ENCODE peak calls at places on chromosome 4, in five cellular contexts. C is cardiac muscle cell, R is dorsolateral prefrontal cortex, F is MM.1S, U is psoas muscle. X is an unnamed sample.
A peak's percentile ranks its signal among the peaks of the same experiment; 100 is the strongest.

GRCh38 chr4:7166981-7167700 is 25.2 kb upstream of the SORCS2 start:
- DNase-seq in C (no peak), R (no peak), F (no peak), U (peak; percentile 38), X (no peak)

GRCh38 chr4:147831452-147832192 is 99.7 kb downstream of the ARHGAP10 start:
- DNase-seq in C (no peak), R (no peak), F (no peak), U (peak; percentile 52), X (peak; percentile 96)

GRCh38 chr4:150126880-150127236 is 48.6 kb downstream of the DCLK2 start:
- DNase-seq in C (no peak), R (no peak), F (peak; percentile 37), U (no peak), X (peak; percentile 71)

GRCh38 chr4:71204056-71204455 is 134.8 kb upstream of the SLC4A4 start:
- DNase-seq in C (no peak), R (no peak), F (no peak), U (no peak), X (no peak)

GRCh38 chr4:38034986-38035882 is 75.0 kb downstream of the PTTG2 start:
- DNase-seq in C (peak; percentile 78), R (peak; percentile 21), F (peak; percentile 73), U (no peak), X (no peak)

GRCh38 chr4:146654976-146655761 is 16.5 kb downstream of the POU4F2 start:
- DNase-seq in C (peak; percentile 89), R (no peak), F (no peak), U (no peak), X (no peak)

GRCh38 chr4:142379277-142380051 is 466.6 kb downstream of the INPP4B start:
- DNase-seq in C (no peak), R (no peak), F (no peak), U (no peak), X (peak; percentile 92)

GRCh38 chr4:74838746-74839370 is 44.5 kb upstream of the BTC start:
- DNase-seq in C (no peak), R (no peak), F (no peak), U (no peak), X (peak; percentile 74)

GRCh38 chr4:33882246-33882990 is 2361.9 kb downstream of the ARAP2 start:
- DNase-seq in C (no peak), R (no peak), F (no peak), U (no peak), X (peak; percentile 31)

GRCh38 chr4:54556587-54556986 is 101.2 kb upstream of the KIT start:
- DNase-seq in C (no peak), R (no peak), F (no peak), U (no peak), X (no peak)

GRCh38 chr4:150948069-150948468 is 67.0 kb downstream of the LRBA start:
- DNase-seq in C (no peak), R (no peak), F (no peak), U (no peak), X (no peak)

GRCh38 chr4:69096111-69096656 is at the start of gene UGT2B7:
- DNase-seq in C (no peak), R (no peak), F (no peak), U (no peak), X (peak; percentile 65)

DNA sequence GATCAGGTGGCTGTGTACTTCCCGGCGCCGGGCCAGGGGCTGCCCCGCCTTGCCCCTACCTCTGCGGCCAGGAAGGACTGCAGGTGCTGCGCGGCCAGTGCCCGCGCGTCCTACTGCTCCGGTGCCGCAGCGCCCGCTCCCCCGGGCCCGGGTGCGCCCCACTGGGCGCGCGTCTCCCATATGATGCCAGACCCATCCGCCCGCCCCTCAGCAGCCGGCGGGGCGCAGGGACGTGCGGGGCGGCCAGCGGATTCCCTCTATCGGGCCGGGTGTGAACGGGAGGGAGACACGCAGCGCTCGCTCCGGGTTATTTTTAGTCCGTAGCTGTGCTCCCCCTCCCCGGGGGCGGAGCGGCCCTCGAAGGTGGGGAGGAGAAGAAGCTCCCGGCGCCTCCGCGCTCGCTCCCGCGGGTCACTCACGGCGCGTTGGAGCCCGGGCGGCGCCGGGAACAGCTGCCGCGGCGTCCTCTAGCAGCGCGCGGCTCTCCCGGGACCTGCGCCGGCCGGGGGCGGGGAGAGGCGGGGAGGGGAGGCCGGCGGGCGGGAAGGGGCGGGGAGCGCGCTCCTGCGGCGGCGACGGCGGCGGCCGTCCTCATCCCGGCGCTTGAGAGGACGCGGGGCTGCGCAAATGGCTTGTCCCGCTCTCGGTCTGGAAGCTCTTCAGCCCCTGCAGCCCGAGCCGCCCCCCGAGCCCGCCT is 103.6 kb downstream of the UCHL1 start:
- DNase-seq in C (peak; percentile 85), R (peak; percentile 76), F (peak; percentile 65), U (peak; percentile 93), X (peak; percentile 22)
- H3K27ac ChIP-seq in C (no peak overlapping the region), R (peak overlapping the region; percentile 99), F (no peak overlapping the region), U (peak overlapping the region; percentile 90), X (no peak overlapping the region)

GRCh38 chr4:121073672-121074386 is 1.5 kb upstream of the NDNF start:
- DNase-seq in C (no peak), R (no peak), F (peak; percentile 36), U (no peak), X (no peak)
- H3K27me3 ChIP-seq in C (peaks cover 5% of the 10 kb centered on the region), R (peaks cover 16% of the 10 kb centered on the region), F (no peaks in the 10 kb centered on the region), U (no peaks in the 10 kb centered on the region), X (peaks cover 78% of the 10 kb centered on the region)

GRCh38 chr4:86307432-86307831 is 52.4 kb downstream of the MAPK10 start:
- DNase-seq in C (no peak), R (no peak), F (no peak), U (no peak), X (peak; percentile 4)
- H3K27ac ChIP-seq in C (no peak overlapping the region), R (no peak overlapping the region), F (no peak overlapping the region), U (no peak overlapping the region), X (no peak overlapping the region)

GRCh38 chr4:153788419-153789276 is at the start of gene SFRP2:
- DNase-seq in C (peak; percentile 53), R (no peak), F (no peak), U (peak; percentile 51), X (no peak)

GRCh38 chr4:153787156-153787555 is 1.7 kb downstream of the SFRP2 start:
- DNase-seq in C (no peak), R (no peak), F (no peak), U (no peak), X (no peak)

GRCh38 chr4:153784300-153784699 is 4.6 kb downstream of the SFRP2 start:
- DNase-seq in C (no peak), R (no peak), F (no peak), U (no peak), X (no peak)

GRCh38 chr4:153788064-153788418 is 842 bp downstream of the SFRP2 start:
- DNase-seq in C (no peak), R (no peak), F (no peak), U (no peak), X (no peak)

DNA sequence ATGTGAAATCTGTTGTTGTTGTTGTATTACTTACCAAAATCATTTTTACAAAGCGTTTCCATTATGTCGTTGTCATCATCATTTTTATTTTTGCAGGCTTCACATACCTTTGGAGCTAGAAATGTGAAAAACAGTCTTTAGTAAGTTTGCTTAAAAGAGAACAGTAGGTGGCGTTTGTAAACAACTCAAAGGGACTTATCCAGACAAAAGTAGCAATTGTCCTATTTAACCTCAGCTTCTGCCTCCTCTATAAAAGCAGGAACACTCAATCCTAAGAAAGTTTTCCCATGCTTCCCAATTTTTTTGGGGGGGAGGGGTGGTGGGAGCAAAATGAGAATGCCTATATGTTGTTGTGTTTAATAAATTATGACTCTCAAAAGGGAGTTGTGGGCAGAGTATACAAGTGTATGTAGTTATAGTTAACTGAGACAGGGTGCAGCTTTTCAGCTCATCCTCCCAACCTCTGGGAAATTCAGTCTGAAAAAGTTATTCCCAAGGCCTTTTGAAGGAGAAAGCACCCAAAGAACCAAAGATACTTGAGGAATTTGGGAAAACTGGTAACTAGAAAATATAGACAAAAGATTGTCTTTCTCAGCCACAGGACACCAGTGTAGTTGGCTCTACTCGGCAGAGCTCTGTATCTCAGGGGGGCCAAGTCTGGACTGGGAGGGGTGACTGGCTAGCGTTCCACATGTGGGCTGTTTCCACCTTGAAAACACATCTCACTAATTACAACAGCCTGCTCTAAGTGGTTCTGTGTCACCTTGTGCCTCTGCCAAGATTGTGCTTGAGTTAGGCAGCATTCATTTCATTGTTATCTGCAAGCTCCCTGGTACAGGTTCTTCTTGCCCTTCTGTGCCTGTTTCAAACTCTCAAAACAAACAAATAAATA is 2.8 kb downstream of the SFRP2 start:
- DNase-seq in C (peak; percentile 39), R (no peak), F (peak; percentile 39), U (no peak), X (no peak)
- H3K27me3 ChIP-seq in C (peaks cover 48% of the 10 kb centered on the region), R (peaks cover 41% of the 10 kb centered on the region), F (no peaks in the 10 kb centered on the region), U (no peaks in the 10 kb centered on the region), X (peaks cover 90% of the 10 kb centered on the region)

GRCh38 chr4:185713272-185713671 is 98.7 kb downstream of the SORBS2 start:
- DNase-seq in C (no peak), R (no peak), F (no peak), U (no peak), X (no peak)

GRCh38 chr4:185710487-185710995 is 101.5 kb downstream of the SORBS2 start:
- DNase-seq in C (no peak), R (no peak), F (no peak), U (no peak), X (no peak)

GRCh38 chr4:185711764-185712163 is 100.2 kb downstream of the SORBS2 start:
- DNase-seq in C (no peak), R (no peak), F (no peak), U (no peak), X (peak; percentile 76)

GRCh38 chr4:185709802-185710486 is 102.0 kb downstream of the SORBS2 start:
- DNase-seq in C (no peak), R (no peak), F (no peak), U (no peak), X (peak; percentile 58)

DNA sequence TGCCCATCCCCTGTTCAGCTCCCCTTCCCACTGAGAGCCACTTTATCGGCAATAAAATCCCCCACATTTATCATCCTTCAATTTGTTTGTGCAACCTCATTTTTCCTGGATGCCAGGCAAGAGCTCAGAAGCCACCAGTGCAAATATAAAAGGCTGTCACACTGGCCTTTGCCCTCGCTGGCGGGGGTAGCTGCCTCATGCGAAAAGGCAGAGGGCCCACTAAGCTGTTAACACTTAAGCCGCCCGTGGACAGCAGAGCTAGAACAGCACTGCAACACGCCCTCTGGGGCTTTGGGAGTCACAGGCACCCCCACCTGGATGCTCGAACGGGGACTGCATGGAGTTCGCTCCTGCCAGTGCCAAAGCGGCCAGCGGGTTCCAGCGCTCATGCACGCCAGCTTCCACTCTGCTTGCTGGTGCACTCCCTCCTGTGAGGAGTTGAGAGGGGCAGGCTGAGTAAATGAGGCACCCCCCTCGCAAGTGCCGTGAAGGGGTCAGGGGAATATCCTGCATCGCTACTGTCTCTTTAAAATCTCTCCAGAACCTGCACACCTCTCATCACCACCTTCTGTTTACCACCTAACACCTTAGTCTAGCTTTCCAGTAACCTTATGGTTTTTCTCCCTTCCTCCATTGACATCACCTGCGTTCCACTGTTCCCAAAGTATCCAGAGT is 99.5 kb downstream of the SORBS2 start:
- DNase-seq in C (no peak), R (no peak), F (no peak), U (no peak), X (no peak)
- H3K27ac ChIP-seq in C (peak overlapping the region; percentile 43), R (no peak overlapping the region), F (no peak overlapping the region), U (no peak overlapping the region), X (no peak overlapping the region)

GRCh38 chr4:82786004-82786400 is 12.6 kb downstream of the SCD5 start:
- DNase-seq in C (no peak), R (no peak), F (no peak), U (no peak), X (no peak)
- H3K27me3 ChIP-seq in C (peaks cover 30% of the 10 kb centered on the region), R (no peaks in the 10 kb centered on the region), F (no peaks in the 10 kb centered on the region), U (no peaks in the 10 kb centered on the region), X (no peaks in the 10 kb centered on the region)

X was measured in foreskin keratinocyte.